ENCODE peak calls at places on chromosome 1, in six cellular contexts. One of them, this sample, is unnamed.

GRCh38 chr1:37468037-37468436 is 6.3 kb upstream of the ZC3H12A start:
- DNase-seq in IMR-90: no peak
- DNase-seq in body of pancreas: no peak
- DNase-seq in transverse colon: no peak
- DNase-seq in heart left ventricle: no peak
- DNase-seq in upper lobe of left lung: no peak
- DNase-seq in this sample: no peak

GRCh38 chr1:211781260-211781659 is 49.3 kb downstream of the LPGAT1 start:
- DNase-seq in IMR-90: no peak
- DNase-seq in body of pancreas: no peak
- DNase-seq in transverse colon: no peak
- DNase-seq in heart left ventricle: no peak
- DNase-seq in upper lobe of left lung: no peak
- DNase-seq in this sample: no peak

GRCh38 chr1:57319165-57319564 is 104.7 kb downstream of the DAB1 start:
- DNase-seq in IMR-90: peak; percentile 69
- DNase-seq in body of pancreas: no peak
- DNase-seq in transverse colon: no peak
- DNase-seq in heart left ventricle: no peak
- DNase-seq in upper lobe of left lung: no peak
- DNase-seq in this sample: no peak

GRCh38 chr1:182784556-182785171 is 4.9 kb upstream of the NPL start:
- DNase-seq in IMR-90: peak; percentile 50
- DNase-seq in body of pancreas: no peak
- DNase-seq in transverse colon: no peak
- DNase-seq in heart left ventricle: no peak
- DNase-seq in upper lobe of left lung: no peak
- DNase-seq in this sample: peak; percentile 41

GRCh38 chr1:170993717-170994116 is 58.4 kb downstream of the MROH9 start:
- DNase-seq in IMR-90: no peak
- DNase-seq in body of pancreas: no peak
- DNase-seq in transverse colon: no peak
- DNase-seq in heart left ventricle: no peak
- DNase-seq in upper lobe of left lung: no peak
- DNase-seq in this sample: no peak

GRCh38 chr1:53627666-53628065 is 111.3 kb downstream of the GLIS1 start:
- DNase-seq in IMR-90: no peak
- DNase-seq in body of pancreas: no peak
- DNase-seq in transverse colon: no peak
- DNase-seq in heart left ventricle: no peak
- DNase-seq in upper lobe of left lung: peak; percentile 8
- DNase-seq in this sample: no peak

GRCh38 chr1:13890766-13891165 is 190.8 kb downstream of the PRDM2 start:
- DNase-seq in IMR-90: no peak
- DNase-seq in body of pancreas: no peak
- DNase-seq in transverse colon: no peak
- DNase-seq in heart left ventricle: no peak
- DNase-seq in upper lobe of left lung: no peak
- DNase-seq in this sample: no peak

GRCh38 chr1:112544011-112544688 is 35.4 kb downstream of the WNT2B start:
- DNase-seq in IMR-90: peak; percentile 95
- DNase-seq in body of pancreas: no peak
- DNase-seq in transverse colon: no peak
- DNase-seq in heart left ventricle: no peak
- DNase-seq in upper lobe of left lung: no peak
- DNase-seq in this sample: peak; percentile 19

GRCh38 chr1:9101510-9102146 is 27.3 kb downstream of the GPR157 start:
- DNase-seq in IMR-90: peak; percentile 68
- DNase-seq in body of pancreas: no peak
- DNase-seq in transverse colon: peak; percentile 52
- DNase-seq in heart left ventricle: peak; percentile 35
- DNase-seq in upper lobe of left lung: no peak
- DNase-seq in this sample: peak; percentile 50

GRCh38 chr1:210293191-210293607 is 35.5 kb upstream of the HHAT start:
- DNase-seq in IMR-90: peak; percentile 1
- DNase-seq in body of pancreas: peak; percentile 14
- DNase-seq in transverse colon: peak; percentile 36
- DNase-seq in heart left ventricle: peak; percentile 72
- DNase-seq in upper lobe of left lung: no peak
- DNase-seq in this sample: no peak

GRCh38 chr1:4963251-4963650 is 308.8 kb downstream of the AJAP1 start:
- DNase-seq in IMR-90: no peak
- DNase-seq in body of pancreas: no peak
- DNase-seq in transverse colon: no peak
- DNase-seq in heart left ventricle: no peak
- DNase-seq in upper lobe of left lung: no peak
- DNase-seq in this sample: no peak

GRCh38 chr1:12159826-12160225 is 7.0 kb upstream of the TNFRSF1B start:
- DNase-seq in IMR-90: no peak
- DNase-seq in body of pancreas: no peak
- DNase-seq in transverse colon: no peak
- DNase-seq in heart left ventricle: no peak
- DNase-seq in upper lobe of left lung: no peak
- DNase-seq in this sample: peak; percentile 28

GRCh38 chr1:119648620-119649004 is 546 bp upstream of the ZNF697 start:
- DNase-seq in IMR-90: no peak
- DNase-seq in body of pancreas: no peak
- DNase-seq in transverse colon: no peak
- DNase-seq in heart left ventricle: no peak
- DNase-seq in upper lobe of left lung: no peak
- DNase-seq in this sample: no peak

GRCh38 chr1:119646521-119647227 is 1.4 kb downstream of the ZNF697 start:
- DNase-seq in IMR-90: peak; percentile 87
- DNase-seq in body of pancreas: no peak
- DNase-seq in transverse colon: no peak
- DNase-seq in heart left ventricle: no peak
- DNase-seq in upper lobe of left lung: no peak
- DNase-seq in this sample: no peak

GRCh38 chr1:119651133-119651532 is 3.1 kb upstream of the ZNF697 start:
- DNase-seq in IMR-90: no peak
- DNase-seq in body of pancreas: no peak
- DNase-seq in transverse colon: no peak
- DNase-seq in heart left ventricle: no peak
- DNase-seq in upper lobe of left lung: no peak
- DNase-seq in this sample: no peak

GRCh38 chr1:119647228-119647733 is 785 bp downstream of the ZNF697 start:
- DNase-seq in IMR-90: no peak
- DNase-seq in body of pancreas: peak; percentile 28
- DNase-seq in transverse colon: no peak
- DNase-seq in heart left ventricle: peak; percentile 26
- DNase-seq in upper lobe of left lung: peak; percentile 32
- DNase-seq in this sample: no peak

DNA sequence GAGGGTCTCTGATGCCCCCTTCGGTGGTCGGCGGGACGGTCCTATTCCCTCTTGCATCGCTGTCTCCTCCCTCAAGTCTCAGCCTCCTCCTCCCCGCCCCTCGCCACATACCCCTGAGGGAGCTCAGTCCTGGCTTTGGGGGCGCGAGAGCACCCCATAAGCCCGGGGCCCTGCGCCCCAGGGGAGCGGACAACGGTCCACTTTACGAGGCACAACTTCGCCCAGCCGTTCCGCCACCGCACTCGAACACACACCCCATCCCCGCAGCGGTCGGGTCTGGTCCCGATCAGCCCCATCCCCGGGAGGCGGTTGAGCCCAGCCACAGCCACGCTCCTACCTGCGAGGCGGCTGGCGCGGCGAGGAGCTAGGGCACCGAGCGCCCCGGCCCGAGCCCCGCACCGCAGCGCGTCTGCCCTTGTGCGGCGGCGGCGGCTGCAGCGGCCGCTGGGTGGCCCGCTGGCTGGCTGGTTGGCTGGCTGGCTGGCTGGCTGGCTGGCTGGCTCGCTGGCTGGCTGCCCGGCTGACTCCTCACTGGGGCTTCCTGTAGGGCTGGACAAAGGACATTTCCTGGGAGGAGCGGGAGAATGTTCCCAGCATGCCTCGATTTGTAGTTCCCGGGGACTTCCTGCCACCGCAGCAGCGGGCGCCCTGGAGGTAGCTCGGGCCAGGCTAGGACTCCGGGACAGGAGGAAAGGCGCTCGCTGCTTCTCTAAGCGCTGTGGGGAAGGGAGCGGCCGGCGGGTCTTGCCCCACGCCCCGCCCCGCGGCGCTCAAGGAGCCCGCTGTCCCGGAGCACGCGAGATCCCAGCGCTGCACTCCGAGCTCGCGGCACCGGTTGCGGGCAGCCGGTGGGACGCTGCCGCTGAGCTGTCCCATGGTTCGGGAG is at the start of gene ZNF697:
- DNase-seq in IMR-90: peak; percentile 98
- DNase-seq in body of pancreas: peak; percentile 99
- DNase-seq in transverse colon: peak; percentile 97
- DNase-seq in heart left ventricle: peak; percentile 98
- DNase-seq in upper lobe of left lung: peak; percentile 98
- DNase-seq in this sample: peak; percentile 93
- TF ChIP-seq CTCF in IMR-90: peak; percentile 53
- TF ChIP-seq CTCF in body of pancreas: peak; percentile 70
- TF ChIP-seq CTCF in transverse colon: no peak
- TF ChIP-seq CTCF in heart left ventricle: peak; percentile 28
- TF ChIP-seq CTCF in upper lobe of left lung: peak; percentile 7
- TF ChIP-seq CTCF in this sample: no peak

GRCh38 chr1:6918908-6919511 is 133.8 kb downstream of the CAMTA1 start:
- DNase-seq in IMR-90: no peak
- DNase-seq in body of pancreas: no peak
- DNase-seq in transverse colon: no peak
- DNase-seq in heart left ventricle: no peak
- DNase-seq in upper lobe of left lung: no peak
- DNase-seq in this sample: no peak
- TF ChIP-seq CTCF in IMR-90: no peak
- TF ChIP-seq CTCF in body of pancreas: no peak
- TF ChIP-seq CTCF in transverse colon: no peak
- TF ChIP-seq CTCF in heart left ventricle: no peak
- TF ChIP-seq CTCF in upper lobe of left lung: no peak
- TF ChIP-seq CTCF in this sample: no peak

GRCh38 chr1:94927405-94928175 is 680 bp upstream of the CNN3 start:
- DNase-seq in IMR-90: peak; percentile 67
- DNase-seq in body of pancreas: peak; percentile 41
- DNase-seq in transverse colon: peak; percentile 63
- DNase-seq in heart left ventricle: no peak
- DNase-seq in upper lobe of left lung: no peak
- DNase-seq in this sample: no peak

GRCh38 chr1:94926365-94926914 is 470 bp downstream of the CNN3 start:
- DNase-seq in IMR-90: peak; percentile 53
- DNase-seq in body of pancreas: peak; percentile 47
- DNase-seq in transverse colon: peak; percentile 60
- DNase-seq in heart left ventricle: peak; percentile 63
- DNase-seq in upper lobe of left lung: peak; percentile 46
- DNase-seq in this sample: peak; percentile 78

GRCh38 chr1:94925561-94926364 is 1.1 kb downstream of the CNN3 start:
- DNase-seq in IMR-90: peak; percentile 87
- DNase-seq in body of pancreas: peak; percentile 69
- DNase-seq in transverse colon: peak; percentile 51
- DNase-seq in heart left ventricle: peak; percentile 87
- DNase-seq in upper lobe of left lung: peak; percentile 77
- DNase-seq in this sample: peak; percentile 73

GRCh38 chr1:94928293-94928939 is 1.5 kb upstream of the CNN3 start:
- DNase-seq in IMR-90: no peak
- DNase-seq in body of pancreas: no peak
- DNase-seq in transverse colon: no peak
- DNase-seq in heart left ventricle: no peak
- DNase-seq in upper lobe of left lung: no peak
- DNase-seq in this sample: no peak

DNA sequence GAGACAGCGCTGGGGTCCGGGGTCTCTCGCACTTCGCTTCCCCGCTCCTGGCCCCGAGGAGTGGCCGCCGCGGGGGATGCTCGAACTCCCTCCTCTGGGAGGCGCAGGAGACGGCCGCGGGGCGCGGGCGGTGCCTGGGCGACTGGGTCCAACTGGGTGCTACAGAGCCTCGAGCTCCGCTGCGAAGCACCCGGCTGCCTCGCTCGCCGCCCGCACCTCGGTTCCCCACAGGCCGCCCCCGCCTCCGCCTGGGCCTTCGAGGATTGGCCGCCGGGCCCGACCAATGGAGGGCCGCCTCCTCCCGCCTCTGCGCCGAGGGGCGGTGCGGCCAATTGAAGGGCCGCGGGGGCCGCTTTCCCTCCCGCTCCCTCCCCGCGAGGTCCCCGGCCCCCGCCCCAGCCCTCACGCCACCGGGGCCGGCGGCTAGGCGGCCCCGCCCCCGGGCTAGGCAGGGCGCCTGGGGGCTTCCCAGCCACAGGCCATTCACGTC is at the start of gene CNN3:
- DNase-seq in IMR-90: peak; percentile 92
- DNase-seq in body of pancreas: peak; percentile 86
- DNase-seq in transverse colon: peak; percentile 94
- DNase-seq in heart left ventricle: peak; percentile 95
- DNase-seq in upper lobe of left lung: peak; percentile 92
- DNase-seq in this sample: peak; percentile 95
- TF ChIP-seq CTCF in IMR-90: peak; percentile 9
- TF ChIP-seq CTCF in body of pancreas: peak; percentile 14
- TF ChIP-seq CTCF in transverse colon: no peak
- TF ChIP-seq CTCF in heart left ventricle: no peak
- TF ChIP-seq CTCF in upper lobe of left lung: no peak
- TF ChIP-seq CTCF in this sample: no peak

DNA sequence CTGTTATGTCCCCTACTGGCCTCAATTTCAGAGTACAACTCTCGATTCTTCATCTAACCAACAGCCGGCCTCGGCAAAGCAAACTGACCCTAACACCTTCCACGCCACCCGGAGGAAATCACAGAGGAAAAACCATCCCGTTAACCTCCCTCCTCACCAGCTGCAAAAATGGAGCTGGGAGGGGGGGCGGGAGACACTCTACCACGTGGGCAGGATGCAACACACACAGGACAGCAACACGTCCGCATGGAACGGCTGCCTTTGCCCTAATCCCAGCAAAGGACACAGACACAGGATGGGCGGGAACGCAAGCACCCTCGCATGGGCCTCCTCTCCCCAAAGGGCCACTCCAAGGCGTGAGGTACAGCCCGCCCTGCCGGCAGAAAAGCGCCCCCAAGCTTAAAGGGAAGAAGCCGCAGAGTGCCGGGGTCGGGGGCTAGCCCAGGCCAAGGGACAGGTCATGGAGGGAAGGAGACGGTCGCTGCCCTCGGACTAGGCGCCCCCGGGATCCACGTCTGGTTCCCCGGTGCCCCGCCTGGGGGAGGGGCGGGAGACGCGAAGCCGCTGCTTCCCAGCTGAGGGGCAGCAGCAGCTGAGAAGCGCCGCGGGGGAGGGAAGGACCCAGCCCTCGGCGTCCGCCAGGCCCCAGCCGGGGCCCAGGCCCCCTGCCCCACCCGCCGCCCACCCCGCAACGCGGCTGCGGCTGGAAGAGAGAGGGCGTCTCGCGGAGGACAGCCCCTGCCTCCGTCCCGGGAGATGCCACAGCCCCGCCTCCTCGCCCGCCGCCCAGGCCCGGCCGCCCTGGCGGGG is 590 bp downstream of the FOXJ3 start:
- DNase-seq in IMR-90: peak; percentile 43
- DNase-seq in body of pancreas: peak; percentile 51
- DNase-seq in transverse colon: peak; percentile 48
- DNase-seq in heart left ventricle: peak; percentile 65
- DNase-seq in upper lobe of left lung: peak; percentile 51
- DNase-seq in this sample: peak; percentile 40
- TF ChIP-seq CTCF in IMR-90: no peak
- TF ChIP-seq CTCF in body of pancreas: no peak
- TF ChIP-seq CTCF in transverse colon: no peak
- TF ChIP-seq CTCF in heart left ventricle: peak; percentile 25
- TF ChIP-seq CTCF in upper lobe of left lung: no peak
- TF ChIP-seq CTCF in this sample: no peak

DNA sequence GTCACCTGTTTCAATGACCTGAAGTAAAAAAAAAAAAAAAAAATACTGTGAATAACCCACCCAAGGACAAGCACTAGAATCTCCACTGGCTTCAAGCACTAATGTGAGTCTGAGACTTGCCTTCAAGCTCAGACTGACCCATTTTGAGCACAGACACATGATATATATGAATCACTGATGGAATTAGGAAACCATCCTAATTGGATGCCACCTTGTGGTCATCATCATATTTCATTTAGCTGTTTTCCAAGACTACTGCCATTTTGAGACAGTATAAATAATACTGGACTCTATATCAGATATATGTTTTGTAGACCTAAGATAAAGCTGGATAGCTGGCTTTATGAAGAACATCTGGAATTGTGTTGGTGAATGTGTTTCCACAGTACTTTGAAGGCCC is 1232.0 kb downstream of the KCNT2 start:
- DNase-seq in IMR-90: peak; percentile 1
- DNase-seq in body of pancreas: no peak
- DNase-seq in transverse colon: no peak
- DNase-seq in heart left ventricle: no peak
- DNase-seq in upper lobe of left lung: no peak
- DNase-seq in this sample: no peak
- TF ChIP-seq CTCF in IMR-90: no peak
- TF ChIP-seq CTCF in body of pancreas: no peak
- TF ChIP-seq CTCF in transverse colon: no peak
- TF ChIP-seq CTCF in heart left ventricle: no peak
- TF ChIP-seq CTCF in upper lobe of left lung: no peak
- TF ChIP-seq CTCF in this sample: no peak

This sample was measured in Calu3.